ENCODE peak calls at places on chromosome 15, in four cellular contexts. K, U, V and F are unnamed samples.
A peak's percentile ranks its signal among the peaks of the same experiment; 100 is the strongest.

GRCh38 chr15:45456212-45457106 is 66.1 kb downstream of the SLC30A4 start:
- DNase-seq in K (peak; percentile 65), U (no peak), V (peak; percentile 73), F (peak; percentile 14)

GRCh38 chr15:88646951-88647350 is 8.1 kb downstream of the ISG20 start:
- DNase-seq in U (no peak), V (no peak), K (no peak), F (no peak)

GRCh38 chr15:28912422-28912821 is 26.6 kb downstream of the APBA2 start:
- DNase-seq in K (no peak), V (peak; percentile 70), U (no peak), F (no peak)

GRCh38 chr15:80234883-80235282 is 17.1 kb downstream of the CTXND1 start:
- DNase-seq in K (no peak), V (peak; percentile 56), U (peak; percentile 71), F (peak; percentile 36)

GRCh38 chr15:25768271-25768670 is 94.9 kb downstream of the ATP10A start:
- DNase-seq in V (no peak), U (no peak), K (no peak), F (no peak)

GRCh38 chr15:27127834-27128570 is 157.0 kb downstream of the GABRG3 start:
- DNase-seq in K (no peak), V (peak; percentile 79), U (no peak), F (no peak)

GRCh38 chr15:35937380-35937779 is 391.4 kb upstream of the DPH6 start:
- DNase-seq in V (no peak), U (no peak), K (no peak), F (no peak)

GRCh38 chr15:29141206-29141907 is 128.3 kb downstream of the NSMCE3 start:
- DNase-seq in U (no peak), K (no peak), V (no peak), F (no peak)

GRCh38 chr15:63111481-63111880 is 10.2 kb upstream of the LACTB start:
- DNase-seq in U (no peak), K (no peak), V (no peak), F (no peak)

GRCh38 chr15:64105113-64105704 is 9.4 kb downstream of the SNX1 start:
- DNase-seq in K (no peak), V (peak; percentile 22), U (no peak), F (no peak)

GRCh38 chr15:101242160-101242998 is 9.5 kb downstream of the CHSY1 start:
- DNase-seq in K (no peak), V (no peak), U (no peak), F (no peak)

GRCh38 chr15:31399544-31400171 is 73.0 kb downstream of the KLF13 start:
- DNase-seq in V (no peak), U (no peak), K (no peak), F (no peak)

GRCh38 chr15:101646652-101647051 is 5.5 kb downstream of the TM2D3 start:
- DNase-seq in K (no peak), V (no peak), U (no peak), F (no peak)

GRCh38 chr15:68524753-68525584 is 53.8 kb upstream of the CORO2B start:
- DNase-seq in U (no peak), K (no peak), V (no peak), F (no peak)

GRCh38 chr15:35697549-35698299 is 151.8 kb upstream of the DPH6 start:
- DNase-seq in U (no peak), V (no peak), K (no peak), F (no peak)

GRCh38 chr15:91926871-91927270 is 73.4 kb downstream of the SLCO3A1 start:
- DNase-seq in K (no peak), U (no peak), V (no peak), F (no peak)

GRCh38 chr15:99711685-99712084 is 21.6 kb downstream of the LYSMD4 start:
- DNase-seq in K (no peak), U (no peak), V (no peak), F (no peak)

GRCh38 chr15:47792231-47792630 is 74.9 kb downstream of the SEMA6D start:
- DNase-seq in K (no peak), U (no peak), V (no peak), F (no peak)

GRCh38 chr15:66879968-66880367 is 177.9 kb downstream of the SMAD6 start:
- DNase-seq in V (no peak), U (no peak), K (no peak), F (no peak)

GRCh38 chr15:33160581-33161165 is 33.8 kb downstream of the FMN1 start:
- DNase-seq in U (no peak), V (no peak), K (no peak), F (no peak)

GRCh38 chr15:91603681-91604080 is 249.8 kb upstream of the SLCO3A1 start:
- DNase-seq in K (no peak), U (no peak), V (no peak), F (no peak)

DNA sequence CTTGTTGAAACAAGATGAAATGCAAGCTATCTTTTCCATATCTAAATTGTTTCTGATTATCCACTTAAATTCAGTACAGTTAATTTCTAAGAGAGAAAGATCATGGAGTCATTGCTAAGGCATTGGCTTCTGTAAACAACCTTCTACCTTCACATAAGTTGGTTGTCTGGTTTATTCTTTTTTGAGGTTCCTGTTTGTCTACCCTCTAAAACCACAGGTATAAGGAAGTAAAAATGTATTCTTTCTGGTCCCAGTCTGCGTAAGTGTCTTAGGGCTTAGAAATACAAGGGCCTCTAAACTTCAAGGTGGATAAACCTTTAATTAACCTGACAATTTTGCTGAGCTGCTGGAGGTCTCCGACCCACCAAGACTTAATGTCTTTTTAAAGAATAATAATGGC is 3.6 kb upstream of the ATOSA start:
- DNase-seq in K (no peak), U (no peak), V (no peak), F (no peak)
- TF ChIP-seq ELF4 in K (no peak), U (no peak), V (no peak), F (no peak)

DNA sequence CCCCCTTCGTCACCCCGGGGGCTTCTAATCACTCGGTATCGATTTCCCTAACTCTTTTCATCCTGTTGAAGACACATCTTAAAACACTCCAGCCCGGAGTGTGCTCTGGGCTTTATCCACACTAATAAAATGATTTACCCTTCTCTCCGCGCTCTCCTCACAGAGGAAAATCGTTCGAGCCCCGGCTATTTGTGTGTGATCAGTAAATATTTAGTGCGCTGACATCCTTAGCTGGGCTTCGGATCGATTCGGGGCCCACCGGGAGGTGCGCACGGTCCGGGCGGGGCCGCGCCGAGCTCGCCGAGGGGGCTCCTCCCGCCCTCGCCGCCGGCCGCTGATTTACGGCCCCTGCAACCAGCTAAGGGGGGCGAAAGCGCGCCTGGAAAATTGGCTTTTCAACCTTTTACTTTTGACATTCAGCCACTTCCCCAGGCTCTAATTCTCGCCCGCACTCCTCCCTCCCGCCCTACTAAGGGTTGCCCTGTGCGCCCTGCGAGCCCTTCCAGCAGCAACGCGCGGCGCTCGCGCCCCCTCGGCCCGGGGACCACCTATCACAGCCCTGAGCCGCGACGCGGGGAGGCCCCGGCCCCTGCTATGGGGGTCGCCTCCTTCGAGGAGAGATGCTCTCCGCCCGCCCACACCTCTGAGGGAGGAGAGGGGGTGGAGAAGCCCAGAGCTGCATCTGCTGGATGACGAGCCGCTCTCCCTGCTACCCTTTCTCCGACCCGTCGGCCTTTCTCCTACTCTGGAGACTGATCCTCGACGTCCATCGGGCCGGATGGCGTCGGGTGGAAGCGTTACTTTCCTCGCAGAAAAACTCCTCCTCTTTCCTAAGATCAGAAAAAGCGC is 7.9 kb upstream of the NR2F2 start:
- DNase-seq in U (peak; percentile 58), K (no peak), V (no peak), F (no peak)
- TF ChIP-seq ELF4 in U (no peak), K (no peak), V (no peak), F (no peak)

GRCh38 chr15:59687831-59688230 is 1.3 kb downstream of the BNIP2 start:
- DNase-seq in K (peak; percentile 15), U (no peak), V (no peak), F (no peak)
- TF ChIP-seq ELF4 in K (no peak), U (no peak), V (no peak), F (no peak)

DNA sequence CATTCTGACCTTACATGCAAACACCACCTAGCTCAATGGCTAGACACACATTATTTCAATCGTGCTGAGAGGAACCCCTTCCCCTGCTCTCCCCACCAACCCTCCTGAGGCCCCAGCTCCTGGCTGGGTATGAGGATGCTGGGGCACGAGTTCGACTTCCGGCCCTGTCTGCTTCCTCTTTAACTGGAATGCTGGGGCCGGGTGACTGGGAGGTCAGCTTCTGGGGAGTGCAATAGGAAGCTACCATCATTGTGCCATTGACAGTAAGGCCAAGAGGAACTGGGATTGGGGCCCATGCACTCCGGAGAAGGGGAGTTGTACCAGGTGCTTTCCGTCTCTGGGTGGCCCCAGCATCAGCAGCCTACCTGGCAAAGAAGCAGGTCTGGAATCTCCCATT is 15.6 kb upstream of the TLE3 start:
- DNase-seq in K (no peak), U (no peak), V (no peak), F (no peak)
- TF ChIP-seq ELF4 in K (no peak), U (no peak), V (no peak), F (no peak)

GRCh38 chr15:55858661-55859060 is 115.7 kb upstream of the PRTG start:
- DNase-seq in V (no peak), U (no peak), K (no peak), F (no peak)
- TF ChIP-seq ELF4 in V (no peak), U (no peak), K (no peak), F (no peak)

DNA sequence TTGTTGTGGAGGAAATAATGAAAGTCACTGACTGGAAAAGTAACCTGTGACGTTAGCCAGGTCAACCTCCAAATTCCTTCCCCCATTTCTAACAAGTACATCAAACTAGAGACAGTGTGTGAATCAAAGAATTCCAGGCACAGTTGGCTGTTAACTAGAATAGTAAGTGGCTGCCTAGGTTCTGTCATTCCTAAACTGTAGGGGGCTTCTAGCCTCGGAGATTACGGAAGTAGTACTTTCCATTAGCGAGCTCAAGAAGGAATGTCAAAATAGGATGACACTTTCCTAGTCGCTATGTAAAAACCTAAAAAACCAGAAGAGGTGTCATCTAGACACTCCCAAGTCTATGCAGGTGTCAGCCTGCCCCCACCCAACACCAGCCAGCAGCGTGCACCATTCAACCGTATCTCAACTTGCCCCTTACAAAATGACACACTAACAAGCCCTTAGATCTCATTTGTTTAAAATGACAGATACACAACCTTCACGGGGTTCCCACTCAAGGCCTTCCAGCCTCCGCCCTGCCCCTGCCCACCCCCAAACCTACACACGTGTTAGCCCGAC is 910 bp downstream of the INO80 start:
- DNase-seq in U (no peak), V (peak; percentile 28), K (peak; percentile 58), F (peak; percentile 18)
- TF ChIP-seq ELF4 in U (no peak), V (no peak), K (no peak), F (no peak)

GRCh38 chr15:75994220-75994619 is 18.0 kb downstream of the NRG4 start:
- DNase-seq in U (no peak), K (no peak), V (no peak), F (no peak)

GRCh38 chr15:75989875-75990274 is 22.3 kb downstream of the NRG4 start:
- DNase-seq in K (no peak), U (no peak), V (no peak), F (no peak)

GRCh38 chr15:75985966-75986365 is 26.3 kb downstream of the NRG4 start:
- DNase-seq in V (no peak), K (no peak), U (no peak), F (no peak)

GRCh38 chr15:75992897-75993296 is 19.3 kb downstream of the NRG4 start:
- DNase-seq in K (no peak), U (no peak), V (no peak), F (no peak)

DNA sequence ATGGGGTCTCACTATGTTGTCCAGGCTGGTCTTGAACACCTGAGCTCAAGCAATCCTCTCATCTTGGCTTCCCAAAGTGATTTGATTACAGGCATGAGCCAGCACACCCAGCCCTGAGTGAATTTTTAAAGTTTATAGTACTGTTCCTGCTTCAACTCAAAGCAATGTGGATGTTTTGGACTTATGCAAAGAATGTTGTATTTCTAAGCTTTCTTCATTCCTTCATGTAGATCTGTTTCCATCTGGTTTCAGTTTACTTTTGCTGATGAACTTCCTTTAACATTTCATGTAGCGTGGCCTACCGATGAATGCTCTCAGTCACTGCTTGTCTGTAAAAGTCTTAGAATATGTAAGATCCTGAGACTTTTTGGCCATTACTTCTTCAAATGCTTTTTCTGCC is 23.2 kb downstream of the NRG4 start:
- DNase-seq in K (no peak), U (no peak), V (no peak), F (no peak)
- TF ChIP-seq ELF4 in K (no peak), U (no peak), V (no peak), F (no peak)